ENCODE peak calls at places on chromosomes 2 and 18, in seven cellular contexts. G is neural crest cell, H is NCI-H510A treated with DMSO at 0.1 percent for 48 hours, S is substantia nigra, Z is fibroblast of mammary gland, C is brain microvascular endothelial cell, D is RPMI7951. K is an unnamed sample.

GRCh38 chr2:125564471-125564870 is 1091.5 kb upstream of the GYPC start:
- DNase-seq in G (no peak), H (no peak), S (no peak), Z (no peak), C (no peak), D (no peak), K (peak)

GRCh38 chr2:168742258-168742932 is 60.0 kb upstream of the NOSTRIN start:
- DNase-seq in G (no peak), H (no peak), S (no peak), Z (no peak), C (no peak), D (no peak), K (no peak)

GRCh38 chr2:217231212-217231611 is 371.3 kb upstream of the TNP1 start:
- DNase-seq in G (no peak), H (no peak), S (no peak), Z (no peak), C (no peak), D (no peak), K (no peak)

GRCh38 chr2:177296047-177296446 is 31.5 kb upstream of the NFE2L2 start:
- DNase-seq in G (no peak), H (no peak), S (no peak), Z (peak), C (no peak), D (peak), K (no peak)

GRCh38 chr2:128421861-128422311 is 103.2 kb upstream of the HS6ST1 start:
- DNase-seq in G (no peak), H (no peak), S (no peak), Z (no peak), C (no peak), D (no peak), K (no peak)

GRCh38 chr2:113283704-113284284 is 5.1 kb upstream of the PAX8 start:
- DNase-seq in G (no peak), H (no peak), S (peak), Z (peak), C (peak), D (peak), K (no peak)

GRCh38 chr2:61770746-61771145 is 83.1 kb downstream of the FAM161A start:
- DNase-seq in G (no peak), H (no peak), S (no peak), Z (peak), C (peak), D (peak), K (no peak)

GRCh38 chr2:120828832-120829632 is 93.4 kb downstream of the GLI2 start:
- DNase-seq in G (no peak), H (no peak), S (no peak), Z (no peak), C (no peak), D (no peak), K (no peak)

GRCh38 chr18:11794195-11794594 is 57.0 kb upstream of the CHMP1B start:
- DNase-seq in G (no peak), H (no peak), S (no peak), Z (no peak), C (no peak), D (no peak), K (no peak)

GRCh38 chr18:50231621-50232020 is 34.7 kb downstream of the CFAP53 start:
- DNase-seq in G (no peak), H (no peak), S (no peak), Z (peak), C (no peak), D (no peak), K (no peak)

GRCh38 chr2:131092409-131093065 is 723 bp downstream of the FAM168B start:
- DNase-seq in G (no peak), H (no peak), S (no peak), Z (no peak), C (no peak), D (no peak), K (no peak)

GRCh38 chr18:64765908-64766307 is 617.0 kb upstream of the LINC00305 start:
- DNase-seq in G (no peak), H (no peak), S (no peak), Z (no peak), C (no peak), D (no peak), K (no peak)

GRCh38 chr18:46148810-46149209 is 44.6 kb downstream of the HAUS1 start:
- DNase-seq in G (peak), H (peak), S (peak), Z (peak), C (peak), D (peak), K (peak)

GRCh38 chr2:234047361-234047760 is 3.1 kb upstream of the SPP2 start:
- DNase-seq in G (no peak), H (no peak), S (no peak), Z (peak), C (no peak), D (peak), K (no peak)

GRCh38 chr2:28413152-28413895 is 20.7 kb downstream of the FOSL2 start:
- DNase-seq in G (no peak), H (peak), S (no peak), Z (no peak), C (no peak), D (peak), K (no peak)

GRCh38 chr18:30512872-30513271 is 529.7 kb downstream of the DSC3 start:
- DNase-seq in G (no peak), H (no peak), S (no peak), Z (no peak), C (no peak), D (no peak), K (no peak)

GRCh38 chr2:31138037-31138962 is at the start of gene GALNT14:
- DNase-seq in G (peak), H (peak), S (peak), Z (peak), C (peak), D (peak), K (peak)

GRCh38 chr2:74010087-74010541 is 25.4 kb downstream of the TET3 start:
- DNase-seq in G (no peak), H (peak), S (no peak), Z (no peak), C (no peak), D (no peak), K (no peak)

GRCh38 chr2:70679244-70679643 is 88.8 kb downstream of the ADD2 start:
- DNase-seq in G (no peak), H (no peak), S (no peak), Z (no peak), C (no peak), D (no peak), K (no peak)

GRCh38 chr2:166361351-166362153 is 14.2 kb downstream of the SCN9A start:
- DNase-seq in G (no peak), H (peak), S (no peak), Z (peak), C (peak), D (peak), K (no peak)